ENCODE peak calls at places on chromosomes 2 and 18, in ten cellular contexts. O is anterior cingulate cortex; L is SJSA1; A is GM12891; Y is amniotic stem cell; Z is OCI-M1; W is stimulated activated naive B cell treated with anti-CD40 and anti-IgM and Interleukin-4, amounts not matched to agents 10 μg/mL and 1 μg/mL and 100 μg/mL, for 72 hours; U is left ventricle myocardium superior; Q is brain microvascular endothelial cell; H is KG1. C is an unnamed sample.

GRCh38 chr2:190781604-190782198 is 98.9 kb upstream of the GLS start:
- DNase-seq in O (no peak), L (peak), A (peak), Y (peak), Z (peak), W (no peak), U (no peak), Q (peak), H (peak), C (no peak)

GRCh38 chr2:66729391-66729790 is 294.5 kb downstream of the MEIS1 start:
- DNase-seq in O (no peak), L (no peak), A (no peak), Y (no peak), Z (no peak), W (no peak), U (no peak), Q (peak), H (peak), C (no peak)

GRCh38 chr2:225399509-225399908 is at the start of gene NYAP2:
- DNase-seq in O (no peak), L (no peak), A (no peak), Y (no peak), Z (no peak), W (no peak), U (no peak), Q (no peak), H (no peak), C (no peak)

GRCh38 chr18:59249186-59249774 is 24.0 kb downstream of the RAX start:
- DNase-seq in O (no peak), L (no peak), A (peak), Y (peak), Z (peak), W (no peak), U (no peak), Q (peak), H (no peak), C (no peak)

GRCh38 chr18:36352384-36352783 is 54.9 kb downstream of the FHOD3 start:
- DNase-seq in O (no peak), L (no peak), A (no peak), Y (peak), Z (no peak), W (no peak), U (no peak), Q (peak), H (no peak), C (no peak)

GRCh38 chr2:44135307-44135706 is 33.4 kb upstream of the PPM1B start:
- DNase-seq in O (no peak), L (no peak), A (no peak), Y (no peak), Z (no peak), W (no peak), U (no peak), Q (no peak), H (no peak), C (no peak)

GRCh38 chr18:59911600-59911999 is 11.8 kb downstream of the PMAIP1 start:
- DNase-seq in O (no peak), L (no peak), A (no peak), Y (no peak), Z (peak), W (no peak), U (no peak), Q (no peak), H (no peak), C (no peak)

GRCh38 chr18:9404565-9405060 is 70.0 kb downstream of the TWSG1 start:
- DNase-seq in O (no peak), L (no peak), A (peak), Y (no peak), Z (no peak), W (peak), U (no peak), Q (no peak), H (peak), C (no peak)

GRCh38 chr2:19664651-19665050 is 237.1 kb downstream of the TTC32 start:
- DNase-seq in O (no peak), L (no peak), A (no peak), Y (no peak), Z (no peak), W (no peak), U (no peak), Q (no peak), H (no peak), C (no peak)